ENCODE peak calls at places on chromosomes 2 and 18, in four cellular contexts. One of them, this sample, is unnamed.
A peak's percentile ranks its signal among the peaks of the same experiment; 100 is the strongest.

GRCh38 chr2:158034198-158034831 is 67.4 kb upstream of the UPP2 start:
- DNase-seq in aorta: no peak
- DNase-seq in PC-9: peak; percentile 27
- DNase-seq in CD8-positive, alpha-beta T cell: no peak
- DNase-seq in this sample: peak; percentile 89

GRCh38 chr2:133607679-133608078 is 39.4 kb upstream of the NCKAP5 start:
- DNase-seq in aorta: no peak
- DNase-seq in PC-9: no peak
- DNase-seq in CD8-positive, alpha-beta T cell: no peak
- DNase-seq in this sample: no peak

GRCh38 chr18:59051470-59052165 is 88.1 kb upstream of the SEC11C start:
- DNase-seq in aorta: peak; percentile 90
- DNase-seq in PC-9: no peak
- DNase-seq in CD8-positive, alpha-beta T cell: no peak
- DNase-seq in this sample: no peak

GRCh38 chr2:241860184-241861078 is 1.7 kb upstream of the PDCD1 start:
- DNase-seq in aorta: no peak
- DNase-seq in PC-9: no peak
- DNase-seq in CD8-positive, alpha-beta T cell: no peak
- DNase-seq in this sample: no peak

GRCh38 chr2:20635698-20636584 is 15.0 kb downstream of the HS1BP3 start:
- DNase-seq in aorta: peak; percentile 96
- DNase-seq in PC-9: peak; percentile 86
- DNase-seq in CD8-positive, alpha-beta T cell: peak; percentile 37
- DNase-seq in this sample: peak; percentile 56

GRCh38 chr2:127610561-127610960 is 35.4 kb upstream of the GPR17 start:
- DNase-seq in aorta: no peak
- DNase-seq in PC-9: no peak
- DNase-seq in CD8-positive, alpha-beta T cell: no peak
- DNase-seq in this sample: no peak

GRCh38 chr2:222193328-222194008 is 105.3 kb downstream of the PAX3 start:
- DNase-seq in aorta: no peak
- DNase-seq in PC-9: no peak
- DNase-seq in CD8-positive, alpha-beta T cell: no peak
- DNase-seq in this sample: no peak

GRCh38 chr2:174174741-174175140 is 73.6 kb downstream of the OLA1 start:
- DNase-seq in aorta: no peak
- DNase-seq in PC-9: no peak
- DNase-seq in CD8-positive, alpha-beta T cell: no peak
- DNase-seq in this sample: no peak

GRCh38 chr18:77067315-77068061 is 65.1 kb downstream of the MBP start:
- DNase-seq in aorta: peak; percentile 91
- DNase-seq in PC-9: peak; percentile 59
- DNase-seq in CD8-positive, alpha-beta T cell: peak; percentile 75
- DNase-seq in this sample: peak; percentile 59

GRCh38 chr2:39918886-39919285 is 139.8 kb upstream of the THUMPD2 start:
- DNase-seq in aorta: no peak
- DNase-seq in PC-9: no peak
- DNase-seq in CD8-positive, alpha-beta T cell: no peak
- DNase-seq in this sample: no peak

GRCh38 chr2:195092341-195092740 is 564.7 kb upstream of the SLC39A10 start:
- DNase-seq in aorta: no peak
- DNase-seq in PC-9: no peak
- DNase-seq in CD8-positive, alpha-beta T cell: no peak
- DNase-seq in this sample: no peak

GRCh38 chr2:229634574-229635185 is 79.7 kb downstream of the DNER start:
- DNase-seq in aorta: no peak
- DNase-seq in PC-9: no peak
- DNase-seq in CD8-positive, alpha-beta T cell: no peak
- DNase-seq in this sample: no peak

GRCh38 chr2:151043484-151043883 is 218.2 kb downstream of the RBM43 start:
- DNase-seq in aorta: no peak
- DNase-seq in PC-9: peak; percentile 39
- DNase-seq in CD8-positive, alpha-beta T cell: no peak
- DNase-seq in this sample: no peak

GRCh38 chr18:12336887-12337286 is 28.8 kb downstream of the TUBB6 start:
- DNase-seq in aorta: no peak
- DNase-seq in PC-9: peak; percentile 74
- DNase-seq in CD8-positive, alpha-beta T cell: no peak
- DNase-seq in this sample: peak; percentile 52

GRCh38 chr18:74013955-74014354 is 133.7 kb downstream of the FBXO15 start:
- DNase-seq in aorta: no peak
- DNase-seq in PC-9: no peak
- DNase-seq in CD8-positive, alpha-beta T cell: no peak
- DNase-seq in this sample: no peak

GRCh38 chr2:181047829-181048228 is 67.4 kb downstream of the UBE2E3 start:
- DNase-seq in aorta: no peak
- DNase-seq in PC-9: no peak
- DNase-seq in CD8-positive, alpha-beta T cell: no peak
- DNase-seq in this sample: no peak

GRCh38 chr2:120786559-120786960 is 50.9 kb downstream of the GLI2 start:
- DNase-seq in aorta: no peak
- DNase-seq in PC-9: no peak
- DNase-seq in CD8-positive, alpha-beta T cell: no peak
- DNase-seq in this sample: no peak

GRCh38 chr2:151192681-151193080 is 69.0 kb downstream of the RBM43 start:
- DNase-seq in aorta: no peak
- DNase-seq in PC-9: no peak
- DNase-seq in CD8-positive, alpha-beta T cell: no peak
- DNase-seq in this sample: no peak

GRCh38 chr2:21866316-21866715 is 742.5 kb downstream of the TDRD15 start:
- DNase-seq in aorta: no peak
- DNase-seq in PC-9: no peak
- DNase-seq in CD8-positive, alpha-beta T cell: no peak
- DNase-seq in this sample: no peak

GRCh38 chr2:10226032-10226724 is 76.5 kb upstream of the HPCAL1 start:
- DNase-seq in aorta: peak; percentile 59
- DNase-seq in PC-9: no peak
- DNase-seq in CD8-positive, alpha-beta T cell: no peak
- DNase-seq in this sample: peak; percentile 72

GRCh38 chr18:23887493-23887892 is 127.1 kb upstream of the TTC39C start:
- DNase-seq in aorta: no peak
- DNase-seq in PC-9: no peak
- DNase-seq in CD8-positive, alpha-beta T cell: no peak
- DNase-seq in this sample: peak; percentile 52

GRCh38 chr18:44411971-44412370 is 268.7 kb upstream of the SETBP1 start:
- DNase-seq in aorta: no peak
- DNase-seq in PC-9: no peak
- DNase-seq in CD8-positive, alpha-beta T cell: no peak
- DNase-seq in this sample: no peak

GRCh38 chr2:17591846-17592245 is 51.4 kb downstream of the VSNL1 start:
- DNase-seq in aorta: no peak
- DNase-seq in PC-9: no peak
- DNase-seq in CD8-positive, alpha-beta T cell: no peak
- DNase-seq in this sample: no peak

GRCh38 chr18:57585421-57585820 is 1.1 kb downstream of the FECH start:
- DNase-seq in aorta: no peak
- DNase-seq in PC-9: no peak
- DNase-seq in CD8-positive, alpha-beta T cell: no peak
- DNase-seq in this sample: peak; percentile 29

GRCh38 chr2:5685225-5685624 is 7.0 kb upstream of the SOX11 start:
- DNase-seq in aorta: no peak
- DNase-seq in PC-9: no peak
- DNase-seq in CD8-positive, alpha-beta T cell: no peak
- DNase-seq in this sample: no peak

GRCh38 chr2:237613679-237614078 is 13.7 kb upstream of the LRRFIP1 start:
- DNase-seq in aorta: no peak
- DNase-seq in PC-9: no peak
- DNase-seq in CD8-positive, alpha-beta T cell: no peak
- DNase-seq in this sample: no peak

GRCh38 chr18:71116535-71116934 is 827.7 kb downstream of the SOCS6 start:
- DNase-seq in aorta: no peak
- DNase-seq in PC-9: no peak
- DNase-seq in CD8-positive, alpha-beta T cell: no peak
- DNase-seq in this sample: no peak

GRCh38 chr18:50649821-50650220 is 89.9 kb downstream of the MAPK4 start:
- DNase-seq in aorta: peak; percentile 89
- DNase-seq in PC-9: no peak
- DNase-seq in CD8-positive, alpha-beta T cell: no peak
- DNase-seq in this sample: no peak

GRCh38 chr2:64919261-64919660 is 69.9 kb upstream of the SLC1A4 start:
- DNase-seq in aorta: no peak
- DNase-seq in PC-9: no peak
- DNase-seq in CD8-positive, alpha-beta T cell: no peak
- DNase-seq in this sample: no peak

GRCh38 chr2:160033732-160034392 is 28.6 kb downstream of the PLA2R1 start:
- DNase-seq in aorta: no peak
- DNase-seq in PC-9: no peak
- DNase-seq in CD8-positive, alpha-beta T cell: no peak
- DNase-seq in this sample: no peak

GRCh38 chr2:19362652-19363473 is 4.4 kb upstream of the OSR1 start:
- DNase-seq in aorta: peak; percentile 93
- DNase-seq in PC-9: peak; percentile 80
- DNase-seq in CD8-positive, alpha-beta T cell: peak; percentile 56
- DNase-seq in this sample: peak; percentile 79

GRCh38 chr2:73215254-73215653 is 1.2 kb downstream of the SMYD5 start:
- DNase-seq in aorta: no peak
- DNase-seq in PC-9: no peak
- DNase-seq in CD8-positive, alpha-beta T cell: no peak
- DNase-seq in this sample: no peak

GRCh38 chr18:6069539-6069938 is 174.2 kb upstream of the TMEM200C start:
- DNase-seq in aorta: no peak
- DNase-seq in PC-9: no peak
- DNase-seq in CD8-positive, alpha-beta T cell: no peak
- DNase-seq in this sample: no peak

GRCh38 chr2:179239194-179239593 is 25.4 kb downstream of the SESTD1 start:
- DNase-seq in aorta: no peak
- DNase-seq in PC-9: no peak
- DNase-seq in CD8-positive, alpha-beta T cell: no peak
- DNase-seq in this sample: peak; percentile 81

DNA sequence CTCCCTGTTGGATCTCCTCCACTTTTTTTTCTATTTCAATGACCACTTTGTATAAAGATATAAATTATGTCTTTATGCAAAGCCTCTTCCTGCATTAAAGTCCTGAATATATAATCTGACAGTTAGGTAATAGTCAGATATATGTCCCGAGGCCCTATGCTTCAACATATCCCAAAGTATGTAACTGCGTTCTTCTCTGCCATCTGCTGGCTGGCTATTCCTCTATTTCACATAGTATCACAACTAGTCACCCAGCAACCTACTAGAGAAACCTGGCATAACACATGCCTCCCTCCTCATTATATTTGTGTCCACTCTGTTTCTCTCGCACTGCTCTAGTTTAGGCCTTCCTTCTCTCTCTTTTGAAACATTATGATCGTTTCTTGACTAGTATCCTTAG is 640.8 kb downstream of the DPP10 start:
- DNase-seq in aorta: no peak
- DNase-seq in PC-9: no peak
- DNase-seq in CD8-positive, alpha-beta T cell: no peak
- DNase-seq in this sample: no peak
- H3K9me3 ChIP-seq in aorta: peaks cover 1% of the 10 kb centered on the region
- H3K9me3 ChIP-seq in PC-9: no peaks in the 10 kb centered on the region
- H3K9me3 ChIP-seq in CD8-positive, alpha-beta T cell: no peaks in the 10 kb centered on the region
- H3K9me3 ChIP-seq in this sample: no peaks in the 10 kb centered on the region

GRCh38 chr2:172173307-172173706 is 70.6 kb upstream of the DLX2 start:
- DNase-seq in aorta: no peak
- DNase-seq in PC-9: no peak
- DNase-seq in CD8-positive, alpha-beta T cell: no peak
- DNase-seq in this sample: no peak
- H3K4me3 ChIP-seq in aorta: no peak overlapping the region
- H3K4me3 ChIP-seq in PC-9: peak overlapping the region; percentile 76
- H3K4me3 ChIP-seq in CD8-positive, alpha-beta T cell: no peak overlapping the region
- H3K4me3 ChIP-seq in this sample: no peak overlapping the region

DNA sequence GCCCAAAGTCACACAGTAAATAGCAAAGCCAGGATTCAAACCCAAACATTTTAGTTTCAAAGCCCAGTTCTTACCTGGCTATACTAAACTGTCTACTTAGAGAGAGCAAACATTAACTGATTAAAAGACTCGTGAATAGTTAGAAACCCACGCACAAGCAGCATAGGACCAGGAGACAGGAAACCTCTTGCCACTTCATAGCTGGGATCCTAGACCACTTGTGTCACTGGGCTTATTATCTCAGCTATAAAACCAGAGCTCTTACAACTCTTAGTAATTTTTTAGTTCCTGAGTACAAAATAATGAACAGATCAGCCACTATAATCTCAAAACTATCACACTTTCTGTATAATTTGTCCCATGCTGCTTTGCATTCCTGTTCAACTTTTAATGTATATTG is 2.4 kb upstream of the AAK1 start:
- DNase-seq in aorta: no peak
- DNase-seq in PC-9: no peak
- DNase-seq in CD8-positive, alpha-beta T cell: peak; percentile 32
- DNase-seq in this sample: no peak
- H3K27ac ChIP-seq in aorta: peak overlapping the region; percentile 51
- H3K27ac ChIP-seq in PC-9: no peak overlapping the region
- H3K27ac ChIP-seq in CD8-positive, alpha-beta T cell: peak overlapping the region; percentile 58
- H3K27ac ChIP-seq in this sample: no peak overlapping the region

GRCh38 chr2:2640371-2640770 is 309.3 kb upstream of the MYT1L start:
- DNase-seq in aorta: no peak
- DNase-seq in PC-9: no peak
- DNase-seq in CD8-positive, alpha-beta T cell: no peak
- DNase-seq in this sample: no peak

GRCh38 chr2:2641541-2642410 is 310.7 kb upstream of the MYT1L start:
- DNase-seq in aorta: no peak
- DNase-seq in PC-9: no peak
- DNase-seq in CD8-positive, alpha-beta T cell: no peak
- DNase-seq in this sample: no peak

GRCh38 chr2:2638516-2638915 is 307.4 kb upstream of the MYT1L start:
- DNase-seq in aorta: no peak
- DNase-seq in PC-9: no peak
- DNase-seq in CD8-positive, alpha-beta T cell: no peak
- DNase-seq in this sample: no peak

GRCh38 chr2:2640818-2641217 is 309.7 kb upstream of the MYT1L start:
- DNase-seq in aorta: no peak
- DNase-seq in PC-9: no peak
- DNase-seq in CD8-positive, alpha-beta T cell: no peak
- DNase-seq in this sample: peak; percentile 28

DNA sequence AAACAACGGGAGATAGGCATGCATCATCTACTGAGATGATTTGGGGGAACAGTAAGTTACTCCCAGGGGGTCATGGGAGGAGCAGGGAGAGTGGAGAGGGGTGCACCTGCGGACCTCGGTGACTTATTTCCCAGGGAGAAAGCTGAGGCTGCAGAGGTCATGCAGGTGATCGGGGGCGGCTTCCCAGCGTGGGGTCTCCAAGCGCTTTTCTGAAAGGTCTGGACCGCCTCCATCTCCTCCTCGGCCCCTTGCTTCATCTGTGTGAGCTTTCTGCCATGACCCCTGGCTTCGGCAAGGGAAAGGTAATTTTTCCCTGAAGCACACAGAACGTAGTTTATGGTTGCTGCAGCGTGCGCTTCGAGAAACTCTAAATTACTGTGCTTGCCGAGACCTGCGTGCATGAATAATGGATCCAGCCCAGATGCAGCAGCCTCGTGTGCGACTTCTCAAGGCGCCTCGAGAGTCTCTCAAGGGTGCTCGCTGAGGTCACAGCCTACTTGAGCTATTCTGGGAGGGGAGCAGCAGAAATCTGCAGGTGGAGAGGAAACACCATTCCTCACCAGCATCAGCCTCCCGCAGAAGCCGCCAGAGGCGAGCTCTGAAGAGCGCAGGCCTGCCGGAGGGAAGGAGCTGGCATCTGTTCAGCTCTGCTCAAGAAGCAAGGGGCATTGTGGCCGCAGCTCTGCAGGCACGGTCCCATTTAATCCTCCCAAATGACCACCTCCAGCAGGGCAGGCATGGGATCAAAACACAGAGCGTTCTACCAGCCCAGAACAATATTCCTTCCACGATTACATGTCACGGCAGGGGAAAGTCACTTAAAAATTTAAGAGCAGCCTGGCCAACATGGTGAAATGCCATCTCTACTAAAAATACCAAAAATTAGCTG is 308.4 kb upstream of the MYT1L start:
- DNase-seq in aorta: no peak
- DNase-seq in PC-9: no peak
- DNase-seq in CD8-positive, alpha-beta T cell: no peak
- DNase-seq in this sample: no peak
- H3K9me3 ChIP-seq in aorta: no peaks in the 10 kb centered on the region
- H3K9me3 ChIP-seq in PC-9: no peaks in the 10 kb centered on the region
- H3K9me3 ChIP-seq in CD8-positive, alpha-beta T cell: no peaks in the 10 kb centered on the region
- H3K9me3 ChIP-seq in this sample: no peaks in the 10 kb centered on the region